ENCODE peak calls at places on chromosomes 16 and 17, in ten cellular contexts. C is cardiac muscle cell, W is mesendoderm, X is psoas muscle, A is heart left ventricle, Z is heart right ventricle, Y is K562, K is H1, N is stomach, U is fibroblast of lung. F is an unnamed sample.

GRCh38 chr17:69433093-69433492 is 18.6 kb downstream of the MAP2K6 start:
- DNase-seq in C (no peak), W (no peak), X (no peak), A (no peak), Z (no peak), Y (no peak), K (no peak), N (no peak), U (no peak), F (no peak)

GRCh38 chr16:31202402-31203385 is at the start of gene PYCARD:
- DNase-seq in C (peak; percentile 43), W (peak; percentile 61), X (peak; percentile 74), A (peak; percentile 72), Z (peak; percentile 73), Y (peak; percentile 58), K (peak; percentile 79), N (peak; percentile 45), U (peak; percentile 43), F (peak; percentile 90)

GRCh38 chr17:57657211-57657610 is 87.9 kb downstream of the CCDC182 start:
- DNase-seq in C (no peak), W (no peak), X (peak; percentile 9), A (no peak), Z (no peak), Y (no peak), K (no peak), N (no peak), U (no peak), F (no peak)

GRCh38 chr17:55086635-55087058 is 118.1 kb downstream of the STXBP4 start:
- DNase-seq in C (no peak), W (no peak), X (no peak), A (no peak), Z (no peak), Y (no peak), K (no peak), N (no peak), U (peak; percentile 86), F (no peak)

GRCh38 chr17:53629188-53629587 is 193.5 kb upstream of the KIF2B start:
- DNase-seq in C (no peak), W (no peak), X (no peak), A (no peak), Z (no peak), Y (no peak), K (no peak), N (no peak), U (peak; percentile 81), F (no peak)

GRCh38 chr16:53515259-53515658 is 12.2 kb upstream of the AKTIP start:
- DNase-seq in C (no peak), W (no peak), X (no peak), A (no peak), Z (no peak), Y (no peak), K (no peak), N (no peak), U (peak; percentile 52), F (peak; percentile 43)

GRCh38 chr17:32586666-32587065 is 99.9 kb downstream of the CDK5R1 start:
- DNase-seq in C (no peak), W (no peak), X (no peak), A (no peak), Z (no peak), Y (no peak), K (no peak), N (no peak), U (no peak), F (no peak)

GRCh38 chr17:47413872-47414271 is 90.1 kb downstream of the EFCAB13 start:
- DNase-seq in C (no peak), W (no peak), X (no peak), A (no peak), Z (no peak), Y (no peak), K (no peak), N (no peak), U (no peak), F (no peak)

GRCh38 chr17:4739122-4740024 is at the start of the genes CXCL16 and ZMYND15:
- DNase-seq in C (peak; percentile 46), W (no peak), X (peak; percentile 72), A (peak; percentile 47), Z (peak; percentile 58), Y (peak; percentile 78), K (peak; percentile 78), N (peak; percentile 82), U (peak; percentile 44), F (peak; percentile 87)

GRCh38 chr16:24852281-24852721 is 6.5 kb downstream of the SLC5A11 start:
- DNase-seq in C (no peak), W (no peak), X (no peak), A (no peak), Z (no peak), Y (no peak), K (no peak), N (no peak), U (peak; percentile 10), F (no peak)

GRCh38 chr16:51524555-51525373 is 373.7 kb upstream of the SALL1 start:
- DNase-seq in C (no peak), W (peak; percentile 54), X (no peak), A (no peak), Z (no peak), Y (no peak), K (no peak), N (no peak), U (peak; percentile 80), F (no peak)

GRCh38 chr16:87140211-87141200 is 176.7 kb downstream of the C16orf95 start:
- DNase-seq in C (no peak), W (no peak), X (no peak), A (no peak), Z (no peak), Y (no peak), K (no peak), N (no peak), U (no peak), F (no peak)

GRCh38 chr16:81560979-81561657 is 116.5 kb downstream of the CMIP start:
- DNase-seq in C (no peak), W (no peak), X (no peak), A (no peak), Z (no peak), Y (no peak), K (no peak), N (no peak), U (peak; percentile 55), F (no peak)
- H3K4me1 ChIP-seq in C (no peaks in the 10 kb centered on the region), W (no peaks in the 10 kb centered on the region), X (no peaks in the 10 kb centered on the region), A (no peaks in the 10 kb centered on the region), Z (no peaks in the 10 kb centered on the region), Y (peaks cover 15% of the 10 kb centered on the region), K (peaks cover 2% of the 10 kb centered on the region), N (peaks cover 45% of the 10 kb centered on the region), U (peaks cover 3% of the 10 kb centered on the region), F (peaks cover 3% of the 10 kb centered on the region)

DNA sequence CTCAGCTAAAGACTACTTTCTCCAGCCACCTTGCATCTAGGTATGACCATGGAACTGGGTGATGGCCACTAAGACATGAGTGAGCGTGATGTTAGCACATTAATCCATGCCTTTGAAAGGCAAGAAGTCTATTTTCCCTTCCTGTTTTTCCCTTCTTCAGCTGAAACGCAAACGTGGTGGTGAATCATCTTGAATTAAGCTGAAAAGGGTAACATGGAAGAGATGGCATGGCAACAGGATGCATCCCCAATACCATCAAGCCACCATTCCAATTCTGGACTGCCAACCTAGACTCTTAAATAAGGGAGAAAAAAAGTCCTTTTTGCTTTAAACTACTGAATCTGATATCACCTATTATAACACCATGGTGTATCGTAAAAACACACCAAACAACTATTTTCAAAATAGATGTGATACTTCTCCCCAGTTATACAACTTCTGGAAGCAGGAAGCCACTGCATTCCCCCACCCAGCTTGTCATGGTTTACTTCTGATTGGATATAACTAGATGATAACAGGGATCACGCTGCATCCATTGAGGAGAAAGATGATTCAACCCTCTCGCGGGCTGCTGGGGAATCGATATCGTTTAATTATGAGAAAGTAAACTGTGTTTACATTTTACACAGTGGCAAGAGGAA is 368.6 kb downstream of the CDH13 start:
- DNase-seq in C (no peak), W (no peak), X (no peak), A (no peak), Z (no peak), Y (no peak), K (no peak), N (no peak), U (no peak), F (no peak)
- H3K4me3 ChIP-seq in C (no peak overlapping the region), W (no peak overlapping the region), X (no peak overlapping the region), A (no peak overlapping the region), Z (peak overlapping the region; percentile 32), Y (no peak overlapping the region), K (no peak overlapping the region), N (no peak overlapping the region), U (peak overlapping the region; percentile 20), F (no peak overlapping the region)

DNA sequence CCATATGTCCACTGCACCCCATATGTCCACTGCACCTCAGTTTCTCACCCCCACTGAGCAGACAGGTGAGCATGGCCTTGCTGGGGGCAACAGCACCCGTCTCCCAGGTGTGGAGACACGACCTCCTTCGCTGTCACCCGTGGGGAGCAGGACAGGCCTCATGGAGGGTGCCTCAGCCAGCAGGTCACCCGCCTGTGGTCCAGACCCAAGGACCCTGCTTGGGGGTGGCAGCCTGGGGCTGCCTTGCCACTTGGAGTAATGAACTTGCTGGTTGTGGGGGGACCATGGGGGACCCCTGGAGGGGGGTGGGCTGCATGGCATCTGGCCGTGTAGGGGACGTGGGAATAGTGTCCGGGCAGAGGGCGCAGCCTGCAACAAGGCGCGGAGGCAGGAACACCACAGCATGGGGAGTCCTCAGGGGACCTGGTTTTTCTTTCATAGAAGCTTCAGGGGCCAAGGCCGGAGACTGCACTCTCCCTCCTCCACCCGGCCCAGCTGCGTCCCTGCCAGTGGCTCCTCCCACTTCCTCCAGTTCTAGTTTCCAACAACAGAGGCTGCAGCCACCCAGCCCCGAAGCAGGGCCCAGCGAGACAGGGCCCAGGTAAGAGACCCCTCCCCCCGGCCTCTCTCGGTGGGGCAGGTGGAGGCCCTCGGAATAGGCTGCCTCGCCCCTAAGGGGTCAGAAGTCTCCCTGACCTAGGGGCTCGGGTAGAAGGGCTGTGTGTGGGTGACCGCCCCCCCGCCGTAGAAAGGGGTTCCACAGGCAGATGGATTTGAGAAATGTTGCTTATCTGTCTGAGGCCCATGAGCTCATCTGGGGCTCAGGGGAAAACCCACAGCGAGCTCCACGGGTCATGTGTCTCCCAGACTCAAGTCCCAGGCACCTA is at the start of gene NHLRC4:
- DNase-seq in C (peak; percentile 70), W (peak; percentile 76), X (peak; percentile 85), A (peak; percentile 85), Z (peak; percentile 78), Y (peak; percentile 74), K (no peak), N (peak; percentile 69), U (peak; percentile 31), F (peak; percentile 80)
- H3K27ac ChIP-seq in C (peak within 1 kb of the TSS; percentile 60), W (no peak within 1 kb of the TSS), X (no peak within 1 kb of the TSS), A (peak within 1 kb of the TSS; percentile 68), Z (peak within 1 kb of the TSS; percentile 86), Y (peak within 1 kb of the TSS; percentile 81), K (no peak within 1 kb of the TSS), N (peak within 1 kb of the TSS; percentile 47), U (no peak within 1 kb of the TSS), F (no peak within 1 kb of the TSS)

DNA sequence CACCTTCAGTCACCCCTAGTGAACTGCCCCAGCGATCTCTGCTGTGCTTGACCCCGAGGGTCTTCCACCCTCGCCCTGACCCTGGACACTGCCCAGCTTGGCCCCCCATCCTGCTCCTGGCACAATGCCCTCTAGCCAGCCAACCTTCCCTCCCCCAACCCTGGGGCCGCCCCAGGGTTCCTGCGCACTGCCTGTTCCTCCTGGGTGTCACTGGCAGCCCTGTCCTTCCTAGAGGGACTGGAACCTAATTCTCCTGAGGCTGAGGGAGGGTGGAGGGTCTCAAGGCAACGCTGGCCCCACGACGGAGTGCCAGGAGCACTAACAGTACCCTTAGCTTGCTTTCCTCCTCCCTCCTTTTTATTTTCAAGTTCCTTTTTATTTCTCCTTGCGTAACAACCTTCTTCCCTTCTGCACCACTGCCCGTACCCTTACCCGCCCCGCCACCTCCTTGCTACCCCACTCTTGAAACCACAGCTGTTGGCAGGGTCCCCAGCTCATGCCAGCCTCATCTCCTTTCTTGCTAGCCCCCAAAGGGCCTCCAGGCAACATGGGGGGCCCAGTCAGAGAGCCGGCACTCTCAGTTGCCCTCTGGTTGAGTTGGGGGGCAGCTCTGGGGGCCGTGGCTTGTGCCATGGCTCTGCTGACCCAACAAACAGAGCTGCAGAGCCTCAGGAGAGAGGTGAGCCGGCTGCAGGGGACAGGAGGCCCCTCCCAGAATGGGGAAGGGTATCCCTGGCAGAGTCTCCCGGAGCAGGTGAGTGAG is at the start of gene TNFSF13:
- DNase-seq in C (no peak), W (no peak), X (peak; percentile 75), A (no peak), Z (peak; percentile 68), Y (no peak), K (no peak), N (peak; percentile 73), U (no peak), F (peak; percentile 87)
- H3K4me1 ChIP-seq in C (peaks cover 20% of the 10 kb centered on the region), W (peaks cover 7% of the 10 kb centered on the region), X (peaks cover 41% of the 10 kb centered on the region), A (peaks cover 64% of the 10 kb centered on the region), Z (peaks cover 41% of the 10 kb centered on the region), Y (peaks cover 12% of the 10 kb centered on the region), K (peaks cover 26% of the 10 kb centered on the region), N (peaks cover 53% of the 10 kb centered on the region), U (peaks cover 19% of the 10 kb centered on the region), F (peaks cover 8% of the 10 kb centered on the region)